ENCODE peak calls at places on chromosome 3, in eight cellular contexts. Z is HFFc6, D is bronchial epithelial cell, W is PC-9, G is lower lobe of right lung, F is heart left ventricle, V is MM.1S, X is IMR-90. Y is an unnamed sample.

GRCh38 chr3:38454884-38455638 is 1.4 kb downstream of the ACVR2B start:
- DNase-seq in G (peak), D (peak), V (peak), Z (no peak), W (peak), F (peak), X (peak), Y (no peak)

GRCh38 chr3:45948881-45949280 is 5.6 kb downstream of the CXCR6 start:
- DNase-seq in G (no peak), F (no peak), Z (no peak), X (no peak), D (no peak), V (no peak), W (no peak), Y (no peak)

GRCh38 chr3:177578488-177578887 is 381.2 kb upstream of the TBL1XR1 start:
- DNase-seq in W (no peak), X (no peak), F (no peak), Z (no peak), V (no peak), G (no peak), D (no peak), Y (no peak)

GRCh38 chr3:119301001-119301400 is 6.8 kb downstream of the ARHGAP31 start:
- DNase-seq in Z (no peak), W (no peak), D (no peak), V (no peak), X (no peak), G (peak), F (no peak), Y (no peak)

GRCh38 chr3:198093082-198093679 is 133.2 kb downstream of the LMLN start:
- DNase-seq in F (no peak), Z (no peak), V (peak), X (no peak), D (no peak), G (no peak), W (no peak), Y (no peak)

GRCh38 chr3:133697960-133698359 is 36.2 kb upstream of the TOPBP1 start:
- DNase-seq in V (no peak), Z (no peak), W (no peak), X (no peak), G (no peak), D (no peak), F (no peak), Y (no peak)

GRCh38 chr3:30538787-30539186 is 67.6 kb upstream of the TGFBR2 start:
- DNase-seq in Z (peak), G (no peak), F (no peak), W (peak), X (peak), V (no peak), D (peak), Y (peak)

GRCh38 chr3:94062513-94063404 is at the start of the genes DHFR2 and NSUN3:
- DNase-seq in V (peak), X (peak), F (peak), D (peak), G (peak), Z (peak), W (peak), Y (peak)

GRCh38 chr3:20222274-20222673 is 36.3 kb upstream of the SGO1 start:
- DNase-seq in W (no peak), G (no peak), X (no peak), D (no peak), V (no peak), Z (no peak), F (no peak), Y (no peak)

GRCh38 chr3:111332488-111333095 is 209.4 kb upstream of the CD96 start:
- DNase-seq in D (no peak), G (no peak), Z (no peak), V (no peak), X (no peak), F (no peak), W (no peak), Y (no peak)

GRCh38 chr3:66076861-66077495 is 38.3 kb upstream of the MAGI1 start:
- DNase-seq in D (no peak), Z (peak), V (no peak), G (no peak), F (no peak), X (peak), W (no peak), Y (no peak)

GRCh38 chr3:196524527-196524926 is 9.4 kb upstream of the SMCO1 start:
- DNase-seq in V (no peak), F (no peak), D (peak), W (no peak), Z (no peak), X (peak), G (no peak), Y (no peak)

GRCh38 chr3:96334779-96335178 is 479.6 kb upstream of the EPHA6 start:
- DNase-seq in W (no peak), D (no peak), F (no peak), Z (no peak), G (no peak), X (no peak), V (no peak), Y (no peak)

GRCh38 chr3:142577701-142578308 is 728 bp downstream of the ATR start:
- DNase-seq in Z (peak), F (no peak), D (peak), X (peak), V (no peak), W (no peak), G (no peak), Y (no peak)

GRCh38 chr3:48636149-48636548 is 888 bp upstream of the SLC26A6 start:
- DNase-seq in D (no peak), F (no peak), V (no peak), X (no peak), Z (no peak), W (no peak), G (no peak), Y (no peak)

GRCh38 chr3:37944243-37944955 is 46.2 kb upstream of the VILL start:
- DNase-seq in Z (no peak), D (no peak), F (no peak), X (no peak), W (no peak), G (no peak), V (no peak), Y (no peak)

GRCh38 chr3:30702521-30703404 is 96.4 kb downstream of the TGFBR2 start:
- DNase-seq in G (no peak), X (no peak), W (no peak), D (no peak), Z (no peak), F (no peak), V (no peak), Y (no peak)

GRCh38 chr3:171374661-171375285 is 85.4 kb downstream of the TNIK start:
- DNase-seq in D (peak), F (no peak), Z (peak), W (no peak), X (peak), G (no peak), V (no peak), Y (peak)

DNA sequence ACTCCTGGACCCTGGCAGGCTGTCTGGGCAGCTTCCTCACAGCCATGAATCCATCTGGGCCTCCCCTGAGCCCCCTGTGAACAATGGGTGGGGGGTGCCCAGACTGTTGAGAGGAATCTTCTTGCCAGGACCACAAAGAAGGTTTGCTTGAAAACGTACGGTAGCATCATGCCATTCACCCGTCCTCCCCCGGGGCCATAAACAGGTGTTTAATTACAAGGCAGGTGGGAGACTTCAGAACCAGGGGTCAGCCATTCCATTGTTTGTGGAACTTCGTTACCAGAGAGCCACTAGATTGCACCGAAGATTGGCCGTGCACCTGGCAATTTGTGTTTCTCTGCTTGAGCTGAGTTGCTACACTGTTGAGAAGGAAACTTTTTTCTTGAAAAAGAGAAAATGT is 104.0 kb upstream of the UBE2E1 start:
- DNase-seq in V (no peak), Z (no peak), W (no peak), X (no peak), D (no peak), F (no peak), G (no peak), Y (no peak)
- TF ChIP-seq CTCF in V (no peak), Z (no peak), W (no peak), X (no peak), D (no peak), F (no peak), G (no peak), Y (no peak)

GRCh38 chr3:149589332-149589731 is 68.5 kb downstream of the WWTR1 start:
- DNase-seq in D (peak), V (no peak), Z (peak), W (no peak), G (no peak), X (peak), F (no peak), Y (no peak)

GRCh38 chr3:149585401-149585726 is 72.5 kb downstream of the WWTR1 start:
- DNase-seq in Z (no peak), V (peak), F (no peak), W (no peak), G (no peak), D (peak), X (no peak), Y (no peak)

GRCh38 chr3:149588909-149589308 is 68.9 kb downstream of the WWTR1 start:
- DNase-seq in V (no peak), F (no peak), D (no peak), G (no peak), Z (no peak), W (no peak), X (no peak), Y (no peak)

GRCh38 chr3:149587383-149587782 is 70.4 kb downstream of the WWTR1 start:
- DNase-seq in W (no peak), G (no peak), X (no peak), D (no peak), V (no peak), F (no peak), Z (no peak), Y (no peak)

DNA sequence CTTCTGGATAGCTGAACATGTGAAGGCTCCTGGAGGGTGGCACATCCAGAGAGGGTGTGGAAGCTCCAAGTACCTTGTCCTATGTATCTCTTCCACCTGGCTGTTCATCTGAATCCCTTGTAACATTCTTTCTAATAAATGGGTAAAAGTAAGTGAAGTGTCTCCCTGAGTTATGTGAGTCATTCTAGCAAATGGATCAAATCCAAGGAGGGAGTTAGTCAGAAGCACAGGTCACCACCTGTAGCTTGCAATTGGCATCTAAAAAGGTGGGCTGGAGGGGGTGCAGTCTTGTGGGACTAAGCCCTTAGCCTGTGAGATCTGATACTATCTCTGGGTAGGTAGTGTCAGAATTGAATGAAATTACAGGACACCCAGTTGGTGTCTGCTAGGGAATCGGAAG is 71.0 kb downstream of the WWTR1 start:
- DNase-seq in D (peak), W (peak), Z (peak), V (no peak), G (no peak), F (no peak), X (peak), Y (peak)
- TF ChIP-seq CTCF in D (no peak), W (no peak), Z (no peak), V (no peak), G (no peak), F (no peak), X (no peak), Y (no peak)

DNA sequence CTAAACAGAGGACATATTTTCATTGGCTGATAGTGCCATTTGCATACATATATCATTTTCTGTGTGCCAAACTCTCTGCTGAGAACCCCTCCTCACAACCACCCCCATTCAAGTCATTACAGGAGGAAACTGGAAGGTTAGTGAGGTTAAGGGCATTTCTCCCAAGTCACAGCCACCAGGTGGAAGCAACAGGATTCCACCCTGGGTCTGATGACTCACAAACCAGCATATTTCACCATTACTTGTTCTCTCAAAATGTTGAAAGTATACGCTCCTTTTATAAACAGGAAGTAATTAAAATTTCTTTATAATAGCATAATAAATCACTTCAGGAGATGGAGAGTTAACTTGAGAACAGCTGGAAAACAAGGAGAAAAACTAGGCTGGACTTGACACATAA is 398.6 kb upstream of the WNT5A start:
- DNase-seq in F (no peak), W (no peak), Z (no peak), V (no peak), X (peak), G (no peak), D (peak), Y (no peak)
- TF ChIP-seq CTCF in F (no peak), W (peak), Z (no peak), V (no peak), X (peak), G (no peak), D (peak), Y (no peak)

GRCh38 chr3:124860599-124860998 is 26.6 kb downstream of the ITGB5 start:
- DNase-seq in F (peak), W (peak), V (no peak), G (no peak), D (peak), X (peak), Z (peak), Y (peak)

GRCh38 chr3:124859025-124859424 is 28.1 kb downstream of the ITGB5 start:
- DNase-seq in G (no peak), V (no peak), W (no peak), D (peak), X (peak), Z (peak), F (peak), Y (no peak)

GRCh38 chr3:124861041-124861440 is 26.1 kb downstream of the ITGB5 start:
- DNase-seq in X (no peak), W (no peak), V (no peak), F (no peak), G (no peak), D (no peak), Z (no peak), Y (no peak)

GRCh38 chr3:124858275-124858674 is 28.9 kb downstream of the ITGB5 start:
- DNase-seq in D (peak), X (peak), V (no peak), Z (peak), F (no peak), W (no peak), G (no peak), Y (no peak)

DNA sequence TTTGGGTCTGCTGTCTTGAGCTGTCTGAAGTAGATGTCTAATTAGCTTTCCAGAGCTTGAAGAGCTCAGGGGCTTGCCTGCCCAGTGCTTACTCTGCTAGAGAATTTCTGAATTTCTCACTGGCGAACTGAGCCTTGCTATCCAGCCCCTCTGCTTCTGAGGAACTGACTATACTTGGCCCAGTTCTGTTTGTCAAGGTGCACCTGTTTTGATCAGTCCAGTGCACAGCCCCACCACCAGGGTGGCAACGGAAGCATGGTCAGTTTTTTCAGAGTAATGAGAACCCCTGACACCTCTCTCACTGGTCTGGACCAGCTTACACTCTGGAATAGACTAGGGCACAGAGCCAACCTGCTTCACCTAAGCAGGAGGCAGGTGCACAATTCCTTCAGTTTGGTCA is 25.2 kb downstream of the ITGB5 start:
- DNase-seq in D (no peak), W (no peak), G (no peak), Z (no peak), X (no peak), F (no peak), V (no peak), Y (no peak)
- TF ChIP-seq CTCF in D (no peak), W (no peak), G (no peak), Z (no peak), X (no peak), F (no peak), V (no peak), Y (no peak)

Y was measured in HCT116.